ENCODE peak calls at places on chromosomes 7 and 10, in four cellular contexts. W is OCI-LY7, J is fibroblast of lung, Z is Calu3. C is an unnamed sample.

GRCh38 chr7:598899-599298 is 79.3 kb upstream of the PDGFA start:
- DNase-seq in W (no peak), J (no peak), Z (no peak), C (no peak)

GRCh38 chr10:35058686-35059085 is 31.5 kb downstream of the CUL2 start:
- DNase-seq in W (no peak), J (no peak), Z (no peak), C (no peak)

GRCh38 chr10:2079603-2080078 is 342.3 kb upstream of the ADARB2 start:
- DNase-seq in W (no peak), J (no peak), Z (no peak), C (no peak)

GRCh38 chr10:112510384-112510783 is 63.4 kb downstream of the VTI1A start:
- DNase-seq in W (no peak), J (no peak), Z (no peak), C (no peak)

GRCh38 chr7:77467453-77467852 is 51.3 kb upstream of the GSAP start:
- DNase-seq in W (no peak), J (no peak), Z (no peak), C (no peak)

GRCh38 chr7:40579401-40579800 is 444.6 kb downstream of the SUGCT start:
- DNase-seq in W (no peak), J (peak), Z (no peak), C (no peak)

GRCh38 chr7:158818325-158819213 is 10.7 kb downstream of the ESYT2 start:
- DNase-seq in W (no peak), J (peak), Z (peak), C (peak)

GRCh38 chr7:64849250-64849923 is 53.7 kb upstream of the ZNF273 start:
- DNase-seq in W (peak), J (peak), Z (no peak), C (no peak)

GRCh38 chr10:43140414-43140813 is 2.2 kb downstream of the CSGALNACT2 start:
- DNase-seq in W (peak), J (peak), Z (no peak), C (no peak)

GRCh38 chr10:50593523-50593922 is 30.2 kb downstream of the SGMS1 start:
- DNase-seq in W (no peak), J (peak), Z (no peak), C (no peak)

GRCh38 chr7:22666732-22667131 is 60.3 kb upstream of the IL6 start:
- DNase-seq in W (no peak), J (peak), Z (peak), C (no peak)

GRCh38 chr10:15053061-15053460 is 9.3 kb downstream of the OLAH start:
- DNase-seq in W (no peak), J (no peak), Z (no peak), C (no peak)

GRCh38 chr7:101923276-101923985 is 106.0 kb downstream of the CUX1 start:
- DNase-seq in W (no peak), J (peak), Z (no peak), C (peak)

GRCh38 chr7:50560865-50561351 is 4.3 kb downstream of the DDC start:
- DNase-seq in W (no peak), J (no peak), Z (no peak), C (no peak)

GRCh38 chr7:104936546-104936945 is 77.5 kb upstream of the KMT2E start:
- DNase-seq in W (no peak), J (no peak), Z (no peak), C (peak)

GRCh38 chr10:110708776-110709443 is 64.8 kb downstream of the RBM20 start:
- DNase-seq in W (no peak), J (no peak), Z (no peak), C (no peak)

GRCh38 chr7:22129819-22130580 is 184.3 kb upstream of the CDCA7L start:
- DNase-seq in W (no peak), J (peak), Z (no peak), C (no peak)

GRCh38 chr10:29784175-29784773 is 149.5 kb upstream of the SVIL start:
- DNase-seq in W (no peak), J (peak), Z (peak), C (peak)

GRCh38 chr10:28788767-28789166 is 111.4 kb downstream of the BAMBI start:
- DNase-seq in W (no peak), J (no peak), Z (no peak), C (no peak)

GRCh38 chr10:31929260-31929985 is 792 bp upstream of the ARHGAP12 start:
- DNase-seq in W (peak), J (peak), Z (peak), C (peak)

GRCh38 chr7:32586291-32587221 is 91.3 kb downstream of the AVL9 start:
- DNase-seq in W (no peak), J (peak), Z (no peak), C (no peak)

GRCh38 chr10:126156012-126156411 is 232.3 kb downstream of the ADAM12 start:
- DNase-seq in W (no peak), J (no peak), Z (no peak), C (no peak)

GRCh38 chr7:42244828-42245227 is 7.8 kb upstream of the GLI3 start:
- DNase-seq in W (no peak), J (peak), Z (no peak), C (no peak)

GRCh38 chr10:99995713-99996112 is 14.0 kb downstream of the DNMBP start:
- DNase-seq in W (no peak), J (no peak), Z (no peak), C (no peak)

GRCh38 chr10:104301907-104302690 is 33.1 kb downstream of the GSTO2 start:
- DNase-seq in W (no peak), J (no peak), Z (no peak), C (no peak)
- TF ChIP-seq CTCF in W (no peak), J (no peak), Z (no peak), C (no peak)

GRCh38 chr7:127652333-127653248 is 597 bp downstream of the SND1 start:
- DNase-seq in W (peak), J (peak), Z (no peak), C (no peak)

GRCh38 chr7:127647636-127648035 is 4.4 kb upstream of the SND1 start:
- DNase-seq in W (no peak), J (no peak), Z (no peak), C (no peak)

GRCh38 chr7:127651556-127652332 is at the start of gene SND1:
- DNase-seq in W (peak), J (peak), Z (peak), C (peak)

GRCh38 chr7:127650842-127651555 is 995 bp upstream of the SND1 start:
- DNase-seq in W (no peak), J (peak), Z (no peak), C (no peak)

GRCh38 chr7:127648986-127649385 is 3.0 kb upstream of the SND1 start:
- DNase-seq in W (no peak), J (no peak), Z (no peak), C (no peak)
- TF ChIP-seq CTCF in W (no peak), J (no peak), Z (no peak), C (no peak)

GRCh38 chr10:17736223-17736622 is 15.8 kb upstream of the TMEM236 start:
- DNase-seq in W (peak), J (no peak), Z (no peak), C (no peak)
- TF ChIP-seq CTCF in W (peak), J (no peak), Z (no peak), C (no peak)

GRCh38 chr10:87622290-87623004 is 37.2 kb upstream of the PAPSS2 start:
- DNase-seq in W (no peak), J (no peak), Z (no peak), C (no peak)
- TF ChIP-seq CTCF in W (no peak), J (no peak), Z (no peak), C (no peak)

GRCh38 chr10:11345224-11346054 is 266.0 kb downstream of the USP6NL start:
- DNase-seq in W (peak), J (no peak), Z (peak), C (no peak)

GRCh38 chr10:11344550-11344949 is 266.9 kb downstream of the USP6NL start:
- DNase-seq in W (no peak), J (no peak), Z (no peak), C (no peak)

GRCh38 chr10:11339660-11340059 is 271.8 kb downstream of the USP6NL start:
- DNase-seq in W (no peak), J (no peak), Z (no peak), C (no peak)

GRCh38 chr10:11341253-11341652 is 270.2 kb downstream of the USP6NL start:
- DNase-seq in W (no peak), J (no peak), Z (no peak), C (no peak)

GRCh38 chr10:11344081-11344480 is 267.4 kb downstream of the USP6NL start:
- DNase-seq in W (no peak), J (no peak), Z (no peak), C (no peak)
- TF ChIP-seq CTCF in W (no peak), J (no peak), Z (no peak), C (no peak)

C was measured in uterus.